ENCODE peak calls at places on chromosome 9, in six cellular contexts. One of them, this sample, is unnamed.

GRCh38 chr9:132989414-132989996 is 11.0 kb downstream of the GFI1B start:
- DNase-seq in GM23338: no peak
- DNase-seq in choroid plexus epithelial cell: no peak
- DNase-seq in body of pancreas: no peak
- DNase-seq in Calu3: no peak
- DNase-seq in nephron progenitor cell: no peak
- DNase-seq in this sample: no peak

GRCh38 chr9:116383956-116384355 is 230.4 kb downstream of the PAPPA start:
- DNase-seq in GM23338: no peak
- DNase-seq in choroid plexus epithelial cell: peak
- DNase-seq in body of pancreas: no peak
- DNase-seq in Calu3: no peak
- DNase-seq in nephron progenitor cell: no peak
- DNase-seq in this sample: no peak

GRCh38 chr9:89023788-89024187 is 32.5 kb downstream of the S1PR3 start:
- DNase-seq in GM23338: no peak
- DNase-seq in choroid plexus epithelial cell: no peak
- DNase-seq in body of pancreas: no peak
- DNase-seq in Calu3: no peak
- DNase-seq in nephron progenitor cell: no peak
- DNase-seq in this sample: no peak

GRCh38 chr9:70297141-70297540 is 38.4 kb downstream of the SMC5 start:
- DNase-seq in GM23338: no peak
- DNase-seq in choroid plexus epithelial cell: no peak
- DNase-seq in body of pancreas: no peak
- DNase-seq in Calu3: no peak
- DNase-seq in nephron progenitor cell: no peak
- DNase-seq in this sample: no peak

GRCh38 chr9:87771251-87772006 is 45.5 kb downstream of the CTSL start:
- DNase-seq in GM23338: peak
- DNase-seq in choroid plexus epithelial cell: no peak
- DNase-seq in body of pancreas: no peak
- DNase-seq in Calu3: peak
- DNase-seq in nephron progenitor cell: peak
- DNase-seq in this sample: no peak

GRCh38 chr9:70117835-70118319 is 74.2 kb downstream of the MAMDC2 start:
- DNase-seq in GM23338: no peak
- DNase-seq in choroid plexus epithelial cell: peak
- DNase-seq in body of pancreas: no peak
- DNase-seq in Calu3: peak
- DNase-seq in nephron progenitor cell: no peak
- DNase-seq in this sample: no peak

GRCh38 chr9:18493361-18494015 is 19.5 kb downstream of the ADAMTSL1 start:
- DNase-seq in GM23338: no peak
- DNase-seq in choroid plexus epithelial cell: no peak
- DNase-seq in body of pancreas: no peak
- DNase-seq in Calu3: no peak
- DNase-seq in nephron progenitor cell: no peak
- DNase-seq in this sample: no peak

GRCh38 chr9:32839486-32839885 is 56.1 kb downstream of the TMEM215 start:
- DNase-seq in GM23338: no peak
- DNase-seq in choroid plexus epithelial cell: no peak
- DNase-seq in body of pancreas: no peak
- DNase-seq in Calu3: no peak
- DNase-seq in nephron progenitor cell: no peak
- DNase-seq in this sample: no peak

GRCh38 chr9:112540800-112541199 is 54.2 kb downstream of the KIAA1958 start:
- DNase-seq in GM23338: no peak
- DNase-seq in choroid plexus epithelial cell: no peak
- DNase-seq in body of pancreas: no peak
- DNase-seq in Calu3: no peak
- DNase-seq in nephron progenitor cell: no peak
- DNase-seq in this sample: no peak

GRCh38 chr9:130995399-130995941 is 13.5 kb upstream of the LAMC3 start:
- DNase-seq in GM23338: peak
- DNase-seq in choroid plexus epithelial cell: peak
- DNase-seq in body of pancreas: no peak
- DNase-seq in Calu3: no peak
- DNase-seq in nephron progenitor cell: no peak
- DNase-seq in this sample: no peak

GRCh38 chr9:36268007-36268427 is 9.8 kb upstream of the GNE start:
- DNase-seq in GM23338: no peak
- DNase-seq in choroid plexus epithelial cell: no peak
- DNase-seq in body of pancreas: no peak
- DNase-seq in Calu3: peak
- DNase-seq in nephron progenitor cell: no peak
- DNase-seq in this sample: no peak

GRCh38 chr9:21434202-21435014 is 5.8 kb upstream of the IFNA1 start:
- DNase-seq in GM23338: peak
- DNase-seq in choroid plexus epithelial cell: peak
- DNase-seq in body of pancreas: peak
- DNase-seq in Calu3: peak
- DNase-seq in nephron progenitor cell: peak
- DNase-seq in this sample: peak
- TF ChIP-seq CTCF in GM23338: peak
- TF ChIP-seq CTCF in choroid plexus epithelial cell: peak
- TF ChIP-seq CTCF in body of pancreas: peak
- TF ChIP-seq CTCF in Calu3: peak
- TF ChIP-seq CTCF in nephron progenitor cell: peak
- TF ChIP-seq CTCF in this sample: peak

GRCh38 chr9:19938990-19939736 is 150.3 kb upstream of the SLC24A2 start:
- DNase-seq in GM23338: no peak
- DNase-seq in choroid plexus epithelial cell: no peak
- DNase-seq in body of pancreas: no peak
- DNase-seq in Calu3: no peak
- DNase-seq in nephron progenitor cell: no peak
- DNase-seq in this sample: no peak
- TF ChIP-seq CTCF in GM23338: no peak
- TF ChIP-seq CTCF in choroid plexus epithelial cell: no peak
- TF ChIP-seq CTCF in body of pancreas: no peak
- TF ChIP-seq CTCF in Calu3: no peak
- TF ChIP-seq CTCF in nephron progenitor cell: no peak
- TF ChIP-seq CTCF in this sample: no peak

GRCh38 chr9:115235221-115235620 is 117.3 kb upstream of the TNC start:
- DNase-seq in GM23338: no peak
- DNase-seq in choroid plexus epithelial cell: no peak
- DNase-seq in body of pancreas: no peak
- DNase-seq in Calu3: no peak
- DNase-seq in nephron progenitor cell: no peak
- DNase-seq in this sample: no peak

GRCh38 chr9:115234094-115234493 is 116.1 kb upstream of the TNC start:
- DNase-seq in GM23338: no peak
- DNase-seq in choroid plexus epithelial cell: peak
- DNase-seq in body of pancreas: no peak
- DNase-seq in Calu3: peak
- DNase-seq in nephron progenitor cell: no peak
- DNase-seq in this sample: no peak

GRCh38 chr9:115229496-115229895 is 111.5 kb upstream of the TNC start:
- DNase-seq in GM23338: no peak
- DNase-seq in choroid plexus epithelial cell: peak
- DNase-seq in body of pancreas: no peak
- DNase-seq in Calu3: peak
- DNase-seq in nephron progenitor cell: no peak
- DNase-seq in this sample: no peak

GRCh38 chr9:115232375-115232774 is 114.4 kb upstream of the TNC start:
- DNase-seq in GM23338: no peak
- DNase-seq in choroid plexus epithelial cell: no peak
- DNase-seq in body of pancreas: no peak
- DNase-seq in Calu3: no peak
- DNase-seq in nephron progenitor cell: no peak
- DNase-seq in this sample: no peak

DNA sequence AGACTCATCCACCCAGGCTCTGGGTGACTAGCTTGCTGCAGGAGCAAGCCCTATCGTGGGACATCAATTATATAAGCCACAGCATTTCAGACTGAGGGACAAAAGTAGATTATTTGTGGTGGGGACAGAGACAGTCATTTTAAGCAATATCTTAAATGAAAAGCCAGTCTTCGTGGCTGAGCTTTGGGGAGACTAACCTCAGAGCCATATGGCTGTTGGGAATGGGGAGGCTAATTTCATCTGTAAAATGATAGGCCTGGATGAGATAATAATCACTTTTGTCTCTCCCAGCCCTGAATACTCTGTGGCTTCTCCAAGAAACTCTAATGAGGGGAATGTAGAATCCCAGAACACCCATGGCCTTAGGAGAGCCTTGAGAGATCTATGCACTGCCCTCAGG is 113.2 kb upstream of the TNC start:
- DNase-seq in GM23338: no peak
- DNase-seq in choroid plexus epithelial cell: no peak
- DNase-seq in body of pancreas: no peak
- DNase-seq in Calu3: no peak
- DNase-seq in nephron progenitor cell: no peak
- DNase-seq in this sample: no peak
- TF ChIP-seq CTCF in GM23338: no peak
- TF ChIP-seq CTCF in choroid plexus epithelial cell: no peak
- TF ChIP-seq CTCF in body of pancreas: no peak
- TF ChIP-seq CTCF in Calu3: no peak
- TF ChIP-seq CTCF in nephron progenitor cell: no peak
- TF ChIP-seq CTCF in this sample: no peak

GRCh38 chr9:120366646-120367019 is 213.3 kb downstream of the CDK5RAP2 start:
- DNase-seq in GM23338: peak
- DNase-seq in choroid plexus epithelial cell: peak
- DNase-seq in body of pancreas: peak
- DNase-seq in Calu3: peak
- DNase-seq in nephron progenitor cell: no peak
- DNase-seq in this sample: no peak
- TF ChIP-seq CTCF in GM23338: peak
- TF ChIP-seq CTCF in choroid plexus epithelial cell: peak
- TF ChIP-seq CTCF in body of pancreas: no peak
- TF ChIP-seq CTCF in Calu3: no peak
- TF ChIP-seq CTCF in nephron progenitor cell: no peak
- TF ChIP-seq CTCF in this sample: no peak

GRCh38 chr9:37511715-37512010 is 25.9 kb downstream of the POLR1E start:
- DNase-seq in GM23338: no peak
- DNase-seq in choroid plexus epithelial cell: no peak
- DNase-seq in body of pancreas: no peak
- DNase-seq in Calu3: no peak
- DNase-seq in nephron progenitor cell: no peak
- DNase-seq in this sample: no peak

GRCh38 chr9:37512439-37512838 is 26.7 kb downstream of the POLR1E start:
- DNase-seq in GM23338: no peak
- DNase-seq in choroid plexus epithelial cell: no peak
- DNase-seq in body of pancreas: no peak
- DNase-seq in Calu3: no peak
- DNase-seq in nephron progenitor cell: no peak
- DNase-seq in this sample: no peak

GRCh38 chr9:37508834-37509206 is 23.1 kb downstream of the POLR1E start:
- DNase-seq in GM23338: no peak
- DNase-seq in choroid plexus epithelial cell: no peak
- DNase-seq in body of pancreas: no peak
- DNase-seq in Calu3: no peak
- DNase-seq in nephron progenitor cell: no peak
- DNase-seq in this sample: no peak

GRCh38 chr9:37509536-37509935 is 23.8 kb downstream of the POLR1E start:
- DNase-seq in GM23338: no peak
- DNase-seq in choroid plexus epithelial cell: no peak
- DNase-seq in body of pancreas: no peak
- DNase-seq in Calu3: no peak
- DNase-seq in nephron progenitor cell: no peak
- DNase-seq in this sample: no peak

GRCh38 chr9:37511006-37511714 is 25.4 kb downstream of the POLR1E start:
- DNase-seq in GM23338: peak
- DNase-seq in choroid plexus epithelial cell: no peak
- DNase-seq in body of pancreas: no peak
- DNase-seq in Calu3: no peak
- DNase-seq in nephron progenitor cell: peak
- DNase-seq in this sample: peak
- TF ChIP-seq CTCF in GM23338: peak
- TF ChIP-seq CTCF in choroid plexus epithelial cell: peak
- TF ChIP-seq CTCF in body of pancreas: no peak
- TF ChIP-seq CTCF in Calu3: no peak
- TF ChIP-seq CTCF in nephron progenitor cell: no peak
- TF ChIP-seq CTCF in this sample: peak

GRCh38 chr9:101705135-101705661 is 33.2 kb downstream of the GRIN3A start:
- DNase-seq in GM23338: peak
- DNase-seq in choroid plexus epithelial cell: peak
- DNase-seq in body of pancreas: peak
- DNase-seq in Calu3: peak
- DNase-seq in nephron progenitor cell: peak
- DNase-seq in this sample: no peak
- TF ChIP-seq CTCF in GM23338: peak
- TF ChIP-seq CTCF in choroid plexus epithelial cell: peak
- TF ChIP-seq CTCF in body of pancreas: peak
- TF ChIP-seq CTCF in Calu3: no peak
- TF ChIP-seq CTCF in nephron progenitor cell: peak
- TF ChIP-seq CTCF in this sample: no peak

DNA sequence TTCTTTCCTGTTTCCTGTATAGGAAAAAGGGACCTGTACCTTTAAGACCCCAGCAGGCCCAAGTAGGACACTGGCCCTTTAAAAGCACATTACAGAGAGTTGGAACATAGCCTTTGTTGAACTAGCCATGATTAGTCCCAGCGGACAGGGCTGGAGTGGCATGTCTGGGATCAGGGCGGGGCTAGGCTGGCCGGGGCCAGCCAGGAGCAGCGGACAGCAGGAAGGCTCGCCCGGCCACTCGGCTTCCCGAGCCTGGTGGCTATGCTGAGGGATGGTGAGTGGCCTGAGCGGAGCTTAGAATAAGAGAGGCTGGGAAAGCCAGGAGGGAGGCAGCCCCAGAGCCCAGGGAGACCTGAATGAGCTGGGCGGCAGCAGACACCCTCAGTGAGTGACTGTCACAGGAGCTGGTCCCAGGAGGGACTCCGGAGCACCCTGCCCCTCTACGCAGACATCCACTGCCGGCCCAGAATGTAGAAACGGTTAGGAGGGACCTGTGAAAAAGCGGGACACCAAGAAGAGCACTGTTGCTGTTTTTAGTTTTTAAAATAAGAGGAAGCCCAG is 92.1 kb downstream of the DAB2IP start:
- DNase-seq in GM23338: peak
- DNase-seq in choroid plexus epithelial cell: peak
- DNase-seq in body of pancreas: peak
- DNase-seq in Calu3: peak
- DNase-seq in nephron progenitor cell: peak
- DNase-seq in this sample: no peak
- TF ChIP-seq CTCF in GM23338: no peak
- TF ChIP-seq CTCF in choroid plexus epithelial cell: peak
- TF ChIP-seq CTCF in body of pancreas: peak
- TF ChIP-seq CTCF in Calu3: no peak
- TF ChIP-seq CTCF in nephron progenitor cell: no peak
- TF ChIP-seq CTCF in this sample: no peak

This sample was measured in GM20000.